ENCODE peak calls at places on chromosome 4, in five cellular contexts. J is IMR-90, U is H1, Z is H9, O is mesenchymal stem cell. P is an unnamed sample.

GRCh38 chr4:187942968-187943367 is 52.6 kb upstream of the ZFP42 start:
- DNase-seq in J (no peak), U (no peak), Z (no peak), O (no peak), P (no peak)

GRCh38 chr4:90127223-90127705 is at the start of gene CCSER1:
- DNase-seq in J (peak), U (no peak), Z (peak), O (peak), P (peak)

GRCh38 chr4:84582988-84583870 is at the start of gene CDS1:
- DNase-seq in J (no peak), U (no peak), Z (peak), O (peak), P (no peak)

GRCh38 chr4:185312699-185313098 is 83.0 kb downstream of the LRP2BP start:
- DNase-seq in J (peak), U (no peak), Z (no peak), O (no peak), P (no peak)

GRCh38 chr4:139857021-139857420 is 191.4 kb downstream of the MGST2 start:
- DNase-seq in J (peak), U (no peak), Z (no peak), O (peak), P (peak)

GRCh38 chr4:147362868-147363440 is 117.9 kb upstream of the EDNRA start:
- DNase-seq in J (peak), U (no peak), Z (no peak), O (peak), P (no peak)

GRCh38 chr4:152535236-152535902 is 523 bp downstream of the FBXW7 start:
- DNase-seq in J (no peak), U (no peak), Z (no peak), O (peak), P (no peak)

GRCh38 chr4:120841580-120841979 is 80.9 kb downstream of the PRDM5 start:
- DNase-seq in J (peak), U (no peak), Z (no peak), O (no peak), P (no peak)

GRCh38 chr4:186651624-186652023 is 72.0 kb downstream of the FAT1 start:
- DNase-seq in J (no peak), U (no peak), Z (no peak), O (no peak), P (no peak)

GRCh38 chr4:169440446-169440845 is 169.7 kb upstream of the SH3RF1 start:
- DNase-seq in J (no peak), U (no peak), Z (no peak), O (no peak), P (no peak)

GRCh38 chr4:44196796-44197195 is 251.8 kb downstream of the KCTD8 start:
- DNase-seq in J (no peak), U (no peak), Z (no peak), O (no peak), P (no peak)

GRCh38 chr4:70583952-70584834 is 7.9 kb upstream of the AMBN start:
- DNase-seq in J (no peak), U (no peak), Z (no peak), O (no peak), P (no peak)

GRCh38 chr4:48290146-48290772 is 20.6 kb upstream of the TEC start:
- DNase-seq in J (no peak), U (no peak), Z (no peak), O (no peak), P (no peak)

GRCh38 chr4:68148795-68149685 is 19.4 kb upstream of the TMPRSS11F start:
- DNase-seq in J (no peak), U (no peak), Z (no peak), O (no peak), P (no peak)

GRCh38 chr4:164531336-164531735 is 222.6 kb upstream of the SMIM31 start:
- DNase-seq in J (no peak), U (no peak), Z (no peak), O (no peak), P (no peak)

GRCh38 chr4:10984815-10985214 is 300.2 kb upstream of the CLNK start:
- DNase-seq in J (no peak), U (no peak), Z (no peak), O (no peak), P (no peak)

GRCh38 chr4:10981611-10982010 is 297.0 kb upstream of the CLNK start:
- DNase-seq in J (no peak), U (no peak), Z (no peak), O (no peak), P (no peak)

GRCh38 chr4:10983885-10984284 is 299.3 kb upstream of the CLNK start:
- DNase-seq in J (no peak), U (no peak), Z (no peak), O (no peak), P (no peak)

GRCh38 chr4:10983274-10983673 is 298.7 kb upstream of the CLNK start:
- DNase-seq in J (no peak), U (no peak), Z (no peak), O (no peak), P (no peak)

GRCh38 chr4:10982305-10982704 is 297.7 kb upstream of the CLNK start:
- DNase-seq in J (no peak), U (no peak), Z (peak), O (no peak), P (no peak)
- H3K18ac ChIP-seq in J (no peak), U (no peak), Z (no peak), O (no peak), P (no peak)

DNA sequence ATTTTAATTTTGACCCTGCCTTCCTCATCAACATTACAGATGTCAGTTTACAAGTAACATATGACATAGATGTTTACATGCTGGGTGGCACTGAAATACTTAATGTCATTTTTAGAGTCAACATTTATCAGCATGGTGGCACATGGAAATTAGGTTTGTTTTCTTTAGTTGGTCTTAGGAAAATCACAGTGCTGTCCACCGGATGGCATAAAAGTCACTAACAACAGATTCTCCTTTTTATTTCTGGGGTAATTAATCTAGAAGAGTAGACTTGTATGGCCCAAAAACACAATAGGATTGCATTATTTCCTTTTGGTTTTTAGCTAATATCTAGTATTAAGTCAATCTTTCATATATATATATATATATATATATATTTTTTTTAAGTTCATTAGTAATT is 88.6 kb upstream of the HHIP start:
- DNase-seq in J (peak), U (no peak), Z (no peak), O (no peak), P (no peak)
- H3K18ac ChIP-seq in J (no peak), U (no peak), Z (no peak), O (no peak), P (no peak)

DNA sequence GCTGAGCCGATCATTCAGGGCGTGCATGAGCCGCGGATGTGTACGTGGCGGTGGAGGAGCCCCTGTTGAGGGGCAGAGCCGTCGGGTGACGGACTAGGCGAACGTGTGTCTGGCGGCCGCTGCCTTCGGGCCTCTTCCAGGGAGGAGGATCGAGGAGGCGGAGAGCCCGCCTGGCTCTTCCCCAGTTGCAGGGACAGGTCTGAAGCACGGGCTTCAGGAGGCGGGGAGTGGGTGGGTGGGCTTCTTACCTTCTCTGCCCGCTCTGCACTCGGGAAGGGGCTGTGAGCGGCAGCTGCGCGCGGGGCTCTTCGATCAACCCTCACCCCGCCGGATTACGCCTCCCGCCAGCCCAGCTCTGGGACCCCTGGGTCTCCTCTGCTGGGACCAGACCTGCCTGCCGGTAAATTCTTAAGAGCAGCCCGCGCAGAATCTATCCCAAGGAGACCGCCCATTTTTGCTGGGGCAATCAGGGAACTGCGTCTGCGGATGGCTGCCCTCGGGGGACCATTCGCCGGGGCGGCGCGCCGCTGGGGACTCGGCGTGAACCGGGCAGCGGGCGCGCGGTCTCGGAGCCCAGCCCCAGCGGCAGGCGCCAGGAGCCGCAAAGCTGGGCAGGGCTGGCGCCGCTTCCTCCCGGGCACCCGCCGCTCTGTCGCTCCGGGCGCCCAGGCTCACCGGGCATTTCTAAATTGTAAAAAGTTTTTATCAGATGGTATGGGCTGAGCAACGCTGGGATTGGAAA is 4.9 kb downstream of the PLAC8 start:
- DNase-seq in J (peak), U (no peak), Z (peak), O (peak), P (peak)
- H3K18ac ChIP-seq in J (no peak), U (peak), Z (peak), O (peak), P (peak)

DNA sequence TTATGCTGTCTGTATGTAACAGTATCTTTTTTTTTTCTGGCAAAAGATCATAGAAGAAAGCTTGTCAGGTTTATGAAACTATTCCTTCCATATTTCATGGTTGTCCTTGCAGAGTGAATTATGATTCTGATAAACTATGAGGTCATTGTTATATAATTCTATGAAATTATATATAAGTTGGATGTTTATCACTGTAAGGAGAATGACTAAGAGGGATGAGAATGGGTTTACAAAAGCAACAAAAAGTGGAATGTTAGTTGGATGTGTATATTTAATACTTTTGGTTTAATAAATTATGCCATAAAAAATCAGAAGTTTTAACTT is 43.1 kb downstream of the RAPGEF2 start:
- DNase-seq in J (peak), U (no peak), Z (no peak), O (no peak), P (no peak)
- H3K18ac ChIP-seq in J (no peak), U (no peak), Z (no peak), O (no peak), P (no peak)

P was measured in neuronal stem cell.